ENCODE peak calls at places on chromosomes 3 and 15, in nine cellular contexts. R, N, A, T, P, H, K, M and D are unnamed samples.

GRCh38 chr15:85691350-85692240 is 103.1 kb downstream of the KLHL25 start:
- DNase-seq in N (peak), H (no peak), A (no peak), T (no peak), M (no peak), P (peak), K (peak), R (no peak), D (no peak)

GRCh38 chr3:4504340-4505261 is 11.5 kb downstream of the ITPR1 start:
- DNase-seq in R (peak), N (peak), T (peak), P (no peak), A (no peak), K (no peak), M (no peak), H (no peak), D (no peak)

GRCh38 chr15:99143230-99143629 is 38.4 kb downstream of the SYNM start:
- DNase-seq in N (no peak), P (no peak), H (no peak), A (no peak), K (no peak), R (no peak), M (no peak), T (no peak), D (no peak)

GRCh38 chr3:100163787-100164186 is 49.5 kb upstream of the FILIP1L start:
- DNase-seq in H (no peak), R (no peak), N (no peak), T (no peak), M (no peak), P (no peak), A (no peak), K (no peak), D (no peak)

GRCh38 chr15:73927476-73928240 is 1.4 kb downstream of the LOXL1 start:
- DNase-seq in H (no peak), R (no peak), N (peak), K (peak), A (peak), P (no peak), M (peak), T (peak), D (no peak)

GRCh38 chr15:63939531-63940130 is 105.9 kb upstream of the HERC1 start:
- DNase-seq in N (peak), M (peak), R (peak), A (no peak), T (no peak), H (peak), K (peak), P (peak), D (peak)

GRCh38 chr3:52670621-52671521 is 14.8 kb downstream of the PBRM1 start:
- DNase-seq in M (peak), A (no peak), P (peak), N (no peak), H (peak), T (no peak), K (no peak), R (no peak), D (no peak)

GRCh38 chr3:146019508-146019907 is 141.5 kb downstream of the PLOD2 start:
- DNase-seq in N (no peak), T (no peak), P (no peak), K (no peak), M (no peak), A (no peak), R (no peak), H (no peak), D (no peak)

GRCh38 chr15:36885709-36886108 is 214.6 kb downstream of the MEIS2 start:
- DNase-seq in T (no peak), M (no peak), P (no peak), H (no peak), N (no peak), A (no peak), R (no peak), K (no peak), D (no peak)

GRCh38 chr15:101051291-101052030 is 132.3 kb downstream of the LRRK1 start:
- DNase-seq in T (peak), P (no peak), H (no peak), N (no peak), R (peak), K (no peak), M (no peak), A (no peak), D (peak)

GRCh38 chr15:82093774-82094211 is 48.0 kb upstream of the MEX3B start:
- DNase-seq in K (no peak), T (no peak), R (no peak), H (peak), P (no peak), A (peak), M (no peak), N (no peak), D (no peak)

GRCh38 chr3:43394071-43394501 is 107.7 kb downstream of the SNRK start:
- DNase-seq in N (no peak), K (no peak), R (peak), P (no peak), A (no peak), T (no peak), M (peak), H (no peak), D (peak)

GRCh38 chr3:14241716-14242115 is 63.1 kb downstream of the LSM3 start:
- DNase-seq in R (no peak), K (no peak), T (no peak), P (no peak), A (no peak), H (no peak), M (no peak), N (no peak), D (no peak)

GRCh38 chr15:24676431-24676830 is 856 bp downstream of the NPAP1 start:
- DNase-seq in N (no peak), M (no peak), P (no peak), A (no peak), R (no peak), T (no peak), H (no peak), K (no peak), D (no peak)

GRCh38 chr3:113005622-113006021 is 14.8 kb downstream of the GTPBP8 start:
- DNase-seq in P (no peak), A (no peak), H (no peak), R (no peak), T (no peak), N (no peak), K (no peak), M (no peak), D (no peak)

GRCh38 chr15:68821190-68821897 is 649 bp upstream of the ANP32A start:
- DNase-seq in K (no peak), M (peak), N (no peak), P (no peak), T (no peak), A (peak), R (peak), H (no peak), D (no peak)

GRCh38 chr15:88487176-88487795 is 19.8 kb downstream of the MRPS11 start:
- DNase-seq in N (no peak), K (no peak), H (no peak), A (no peak), T (no peak), P (no peak), R (no peak), M (no peak), D (no peak)

GRCh38 chr3:46725663-46726314 is 8.1 kb upstream of the PRSS50 start:
- DNase-seq in H (no peak), T (no peak), R (no peak), A (no peak), M (no peak), P (no peak), N (no peak), K (peak), D (peak)

GRCh38 chr3:168295027-168295426 is 199.3 kb upstream of the GOLIM4 start:
- DNase-seq in K (no peak), P (no peak), T (no peak), R (no peak), N (no peak), M (no peak), H (no peak), A (no peak), D (no peak)

GRCh38 chr3:156530969-156531368 is 23.9 kb downstream of the SSR3 start:
- DNase-seq in H (no peak), P (no peak), T (no peak), A (no peak), M (no peak), N (no peak), R (no peak), K (no peak), D (no peak)

GRCh38 chr15:84749111-84749991 is 959 bp downstream of the ZNF592 start:
- DNase-seq in N (peak), P (no peak), H (peak), T (peak), R (peak), K (peak), M (peak), A (peak), D (no peak)

GRCh38 chr3:57110797-57111196 is 50.3 kb downstream of the SPATA12 start:
- DNase-seq in K (no peak), A (no peak), T (no peak), M (no peak), R (no peak), H (no peak), N (no peak), P (no peak), D (no peak)

GRCh38 chr3:66021731-66022131 is 17.0 kb downstream of the MAGI1 start:
- DNase-seq in T (no peak), A (no peak), K (no peak), H (no peak), P (no peak), R (no peak), M (no peak), N (no peak), D (no peak)

GRCh38 chr15:60973637-60974415 is 255.3 kb downstream of the RORA start:
- DNase-seq in R (no peak), M (no peak), H (no peak), K (no peak), P (no peak), N (no peak), A (no peak), T (no peak), D (peak)

GRCh38 chr3:114408763-114409162 is 114.9 kb downstream of the TIGIT start:
- DNase-seq in T (peak), K (no peak), N (no peak), P (no peak), M (no peak), H (no peak), R (no peak), A (no peak), D (no peak)

GRCh38 chr3:106629215-106629832 is 747.9 kb upstream of the CCDC54 start:
- DNase-seq in K (no peak), A (no peak), T (no peak), R (no peak), N (no peak), H (no peak), P (peak), M (no peak), D (no peak)

GRCh38 chr3:42747581-42747980 is 25.5 kb downstream of the CCDC13 start:
- DNase-seq in P (no peak), H (no peak), M (no peak), R (no peak), T (no peak), A (no peak), N (no peak), K (no peak), D (no peak)

GRCh38 chr3:152657002-152657400 is 177.9 kb upstream of the P2RY1 start:
- DNase-seq in N (no peak), M (no peak), P (no peak), H (no peak), A (no peak), R (no peak), T (peak), K (no peak), D (no peak)

GRCh38 chr3:134326760-134327593 is 47.3 kb downstream of the AMOTL2 start:
- DNase-seq in K (no peak), A (no peak), M (no peak), T (no peak), N (no peak), R (peak), H (peak), P (no peak), D (no peak)

GRCh38 chr3:14633819-14634424 is 17.6 kb upstream of the CCDC174 start:
- DNase-seq in K (peak), A (peak), P (peak), M (peak), T (peak), R (no peak), H (peak), N (peak), D (no peak)

GRCh38 chr15:74716647-74717046 is 8.7 kb downstream of the CYP1A1 start:
- DNase-seq in P (no peak), N (no peak), M (no peak), A (no peak), K (no peak), H (peak), R (no peak), T (no peak), D (peak)

GRCh38 chr15:32705450-32705849 is 12.4 kb upstream of the GREM1 start:
- DNase-seq in A (no peak), M (no peak), N (no peak), R (no peak), T (no peak), K (no peak), H (no peak), P (no peak), D (no peak)

GRCh38 chr3:52349611-52350395 is 33.7 kb downstream of the DNAH1 start:
- DNase-seq in P (no peak), K (no peak), T (no peak), H (no peak), A (no peak), R (no peak), N (no peak), M (no peak), D (no peak)

GRCh38 chr15:39300451-39301153 is 280.3 kb upstream of the THBS1 start:
- DNase-seq in R (no peak), T (no peak), A (no peak), N (no peak), P (no peak), K (no peak), H (no peak), M (no peak), D (no peak)

GRCh38 chr15:91862891-91863520 is 9.5 kb downstream of the SLCO3A1 start:
- DNase-seq in A (no peak), N (no peak), K (no peak), H (no peak), P (no peak), M (no peak), R (no peak), T (no peak), D (no peak)

GRCh38 chr3:39064646-39065045 is 12.8 kb downstream of the WDR48 start:
- DNase-seq in K (no peak), P (no peak), N (no peak), T (no peak), M (no peak), H (no peak), A (no peak), R (no peak), D (no peak)
- TF ChIP-seq POLR2AphosphoS5 in K (no peak), P (no peak), N (no peak), T (no peak), M (no peak), H (no peak), A (no peak), R (no peak), D (no peak)

DNA sequence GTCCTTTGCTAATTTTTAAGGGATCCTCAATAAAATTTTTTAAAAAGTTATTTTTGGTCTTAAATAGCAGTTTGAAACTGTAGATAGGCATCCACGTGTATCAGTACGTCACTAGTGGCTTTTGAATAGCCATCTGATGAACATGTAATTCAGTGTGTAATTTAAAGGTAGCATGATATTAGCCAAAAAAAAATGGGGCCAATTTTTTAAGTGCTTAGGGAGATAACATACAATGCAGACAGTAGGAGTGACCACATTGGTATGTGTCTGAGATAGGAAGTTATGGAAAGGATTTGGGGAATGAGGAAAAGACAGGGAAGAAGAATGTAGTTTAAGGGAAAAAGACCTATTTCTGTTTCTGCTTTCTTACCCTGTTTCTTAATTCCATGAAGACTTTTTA is 2.5 kb downstream of the AP4E1 start:
- DNase-seq in P (no peak), K (no peak), T (no peak), R (no peak), M (no peak), A (no peak), H (no peak), N (no peak), D (no peak)
- H3K27ac ChIP-seq in P (no peak), K (no peak), T (peak), R (no peak), M (no peak), A (no peak), H (no peak), N (peak), D (peak)

GRCh38 chr3:149906036-149906435 is 64.7 kb downstream of the PFN2 start:
- DNase-seq in N (no peak), R (no peak), M (no peak), P (no peak), K (no peak), A (no peak), H (no peak), T (no peak), D (no peak)
- TF ChIP-seq EP300 in N (no peak), R (no peak), M (no peak), P (no peak), K (no peak), A (no peak), H (no peak), T (no peak), D (no peak)

GRCh38 chr3:169666501-169667379 is 3.2 kb upstream of the MECOM start:
- DNase-seq in R (peak), A (no peak), T (peak), P (no peak), H (no peak), K (peak), M (no peak), N (no peak), D (no peak)

GRCh38 chr3:169665264-169666078 is 2.0 kb upstream of the MECOM start:
- DNase-seq in H (no peak), P (no peak), M (no peak), A (no peak), N (no peak), T (peak), R (no peak), K (no peak), D (peak)

GRCh38 chr3:169666079-169666436 is 2.5 kb upstream of the MECOM start:
- DNase-seq in T (peak), A (no peak), N (no peak), R (no peak), K (no peak), M (no peak), H (no peak), P (no peak), D (no peak)

GRCh38 chr3:169662215-169663070 is 1.1 kb downstream of the MECOM start:
- DNase-seq in M (peak), N (peak), P (no peak), H (peak), R (no peak), A (peak), K (peak), T (peak), D (no peak)

GRCh38 chr3:169664034-169664820 is 715 bp upstream of the MECOM start:
- DNase-seq in K (peak), R (no peak), M (peak), A (no peak), H (no peak), T (peak), P (no peak), N (peak), D (no peak)
- TF ChIP-seq POLR2AphosphoS5 in K (no peak), R (no peak), M (no peak), A (no peak), H (no peak), T (no peak), P (no peak), N (no peak), D (no peak)

DNA sequence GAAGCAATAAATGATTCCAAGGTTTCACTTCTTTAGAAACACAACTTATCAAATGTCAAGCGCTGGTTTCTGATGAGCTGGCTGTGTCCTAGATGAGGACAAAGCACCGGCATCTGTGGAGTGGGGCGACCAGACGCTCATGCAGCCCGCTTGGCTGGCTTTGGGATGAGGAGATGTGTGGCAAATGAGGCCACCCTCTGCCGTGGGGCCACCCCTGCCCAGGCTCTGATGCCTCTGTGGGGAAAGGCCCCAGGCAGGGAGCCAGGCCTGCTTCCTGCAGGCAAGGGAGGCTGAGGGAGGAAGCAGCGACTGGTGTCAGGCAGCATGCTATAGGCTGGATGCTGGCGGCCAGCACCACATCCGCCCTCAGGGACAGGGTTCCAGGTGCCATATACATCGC is 102.9 kb downstream of the HERC2 start:
- DNase-seq in N (no peak), M (no peak), H (no peak), A (no peak), P (no peak), T (peak), K (no peak), R (no peak), D (no peak)
- H3K27ac ChIP-seq in N (no peak), M (no peak), H (no peak), A (no peak), P (no peak), T (no peak), K (no peak), R (no peak), D (no peak)

GRCh38 chr15:58269455-58270414 is 131.6 kb downstream of the AQP9 start:
- DNase-seq in R (no peak), N (peak), K (no peak), T (peak), P (peak), H (peak), M (no peak), A (peak), D (no peak)
- TF ChIP-seq EP300 in R (no peak), N (no peak), K (no peak), T (no peak), P (no peak), H (no peak), M (no peak), A (no peak), D (no peak)